ENCODE peak calls at places on chromosomes 5 and 9, in eight cellular contexts. S is IMR-90; B is mesothelial cell of epicardium; F is CD4-positive, alpha-beta T cell; W is GM12878; G is progenitor cell of endocrine pancreas; V is GM12865; I is CD8-positive, alpha-beta T cell. H is an unnamed sample.

GRCh38 chr9:125750656-125751035 is 3.5 kb downstream of the PBX3 start:
- DNase-seq in S (no peak), B (no peak), F (no peak), W (no peak), G (no peak), V (no peak), I (no peak), H (no peak)

GRCh38 chr5:150186796-150187356 is 3.0 kb upstream of the SLC6A7 start:
- DNase-seq in S (no peak), B (no peak), F (no peak), W (no peak), G (no peak), V (no peak), I (no peak), H (no peak)

GRCh38 chr5:107523019-107523680 is 147.6 kb downstream of the EFNA5 start:
- DNase-seq in S (no peak), B (no peak), F (no peak), W (no peak), G (no peak), V (no peak), I (no peak), H (no peak)

GRCh38 chr5:172144291-172144815 is 43.7 kb downstream of the STK10 start:
- DNase-seq in S (peak; percentile 41), B (no peak), F (no peak), W (no peak), G (no peak), V (peak; percentile 29), I (no peak), H (peak; percentile 66)

GRCh38 chr9:94085062-94085639 is 887 bp downstream of the PTPDC1 start:
- DNase-seq in S (peak; percentile 68), B (no peak), F (no peak), W (no peak), G (no peak), V (no peak), I (no peak), H (no peak)

GRCh38 chr9:124331580-124331979 is 73.8 kb downstream of the NEK6 start:
- DNase-seq in S (no peak), B (no peak), F (no peak), W (no peak), G (no peak), V (no peak), I (no peak), H (no peak)

GRCh38 chr9:93668261-93668871 is 92.0 kb downstream of the PHF2 start:
- DNase-seq in S (no peak), B (peak; percentile 12), F (no peak), W (no peak), G (peak; percentile 5), V (no peak), I (no peak), H (no peak)

GRCh38 chr5:135317286-135317685 is 81.7 kb downstream of the MACROH2A1 start:
- DNase-seq in S (no peak), B (no peak), F (no peak), W (no peak), G (no peak), V (no peak), I (no peak), H (no peak)

GRCh38 chr9:2722715-2723114 is 5.4 kb downstream of the KCNV2 start:
- DNase-seq in S (peak; percentile 59), B (no peak), F (no peak), W (no peak), G (no peak), V (no peak), I (no peak), H (no peak)

GRCh38 chr5:138029944-138030343 is 2.9 kb downstream of the FAM13B start:
- DNase-seq in S (no peak), B (no peak), F (no peak), W (no peak), G (no peak), V (no peak), I (no peak), H (no peak)

GRCh38 chr9:4828776-4829175 is 36.0 kb downstream of the RCL1 start:
- DNase-seq in S (peak; percentile 56), B (no peak), F (no peak), W (no peak), G (no peak), V (no peak), I (no peak), H (no peak)

GRCh38 chr5:179679014-179679674 is 1.7 kb downstream of the CBY3 start:
- DNase-seq in S (peak; percentile 40), B (peak; percentile 39), F (peak; percentile 46), W (no peak), G (peak; percentile 27), V (peak; percentile 96), I (peak; percentile 71), H (peak; percentile 80)

GRCh38 chr5:179680780-179681411 is at the start of gene CBY3:
- DNase-seq in S (peak; percentile 45), B (no peak), F (no peak), W (no peak), G (no peak), V (no peak), I (no peak), H (no peak)

GRCh38 chr5:179680014-179680779 is 637 bp downstream of the CBY3 start:
- DNase-seq in S (no peak), B (no peak), F (no peak), W (no peak), G (no peak), V (no peak), I (no peak), H (no peak)

DNA sequence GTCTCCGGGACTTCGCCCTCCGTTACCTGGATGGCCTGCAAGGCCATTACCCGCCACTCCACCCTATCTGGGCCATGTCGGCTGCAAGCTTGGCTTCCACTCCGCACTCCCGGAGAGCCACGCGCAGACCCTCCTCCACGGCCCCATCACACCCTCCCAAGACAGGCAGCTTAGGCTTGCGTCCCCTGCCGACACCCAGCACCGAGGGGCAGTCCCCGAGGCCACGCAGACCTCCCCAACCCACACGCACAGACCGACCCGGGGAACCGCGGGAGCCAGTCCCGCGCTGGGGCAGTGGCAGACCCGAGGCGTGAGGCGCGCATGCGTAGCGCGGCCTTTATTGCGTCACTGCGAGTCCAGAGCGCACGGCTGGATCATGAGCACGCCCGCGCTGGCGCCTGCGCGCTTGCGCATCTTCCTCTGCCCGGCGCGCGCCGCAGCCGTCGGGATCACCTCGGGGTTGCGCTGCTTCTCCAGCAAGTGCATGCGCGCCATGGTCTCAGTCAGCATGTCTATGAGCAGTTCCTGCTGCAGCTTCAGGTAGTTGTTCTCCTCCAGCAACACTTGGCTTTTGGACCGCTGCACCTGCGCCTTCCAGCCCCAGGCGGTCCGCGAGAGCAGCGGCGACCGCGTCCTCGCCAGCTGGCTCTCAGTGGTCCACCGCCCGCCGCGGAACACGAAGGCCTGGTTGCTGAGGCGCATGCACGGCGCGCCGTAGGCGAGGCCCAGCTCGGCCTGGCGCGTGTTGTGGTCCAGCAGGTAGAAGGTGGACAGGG is 2.4 kb downstream of the CBY3 start:
- DNase-seq in S (peak; percentile 93), B (peak; percentile 93), F (peak; percentile 86), W (peak; percentile 86), G (peak; percentile 91), V (peak; percentile 98), I (peak; percentile 92), H (peak; percentile 97)
- TF ChIP-seq CTCF in S (no peak), B (no peak), F (no peak), W (no peak), G (peak; percentile 9), V (no peak), I (no peak), H (peak; percentile 11)

DNA sequence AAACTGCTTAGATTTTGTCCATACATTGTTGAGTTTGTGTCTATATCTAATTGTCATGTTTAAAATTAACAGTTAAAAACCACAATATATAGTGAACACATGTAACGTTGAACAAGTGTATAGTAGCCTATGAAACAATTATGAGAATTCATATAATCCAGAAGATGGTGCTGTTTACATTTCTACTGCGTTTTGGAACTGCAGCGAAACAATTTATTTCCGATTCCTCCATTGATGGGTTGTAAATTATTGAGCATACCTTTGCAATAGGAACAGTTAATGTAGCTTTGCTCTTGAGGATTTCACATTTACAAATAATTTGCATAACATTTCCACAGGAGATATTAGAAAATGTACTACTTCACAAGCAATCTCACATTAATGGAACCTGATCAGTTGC is 411.8 kb downstream of the CDH10 start:
- DNase-seq in S (no peak), B (no peak), F (no peak), W (no peak), G (no peak), V (no peak), I (no peak), H (no peak)
- TF ChIP-seq CTCF in S (no peak), B (no peak), F (no peak), W (no peak), G (peak; percentile 25), V (no peak), I (no peak), H (no peak)

GRCh38 chr9:23496827-23497226 is 329.2 kb downstream of the ELAVL2 start:
- DNase-seq in S (no peak), B (no peak), F (no peak), W (no peak), G (no peak), V (no peak), I (no peak), H (no peak)

GRCh38 chr9:23493219-23493618 is 332.8 kb downstream of the ELAVL2 start:
- DNase-seq in S (no peak), B (no peak), F (no peak), W (no peak), G (no peak), V (no peak), I (no peak), H (no peak)

GRCh38 chr9:23492126-23493002 is 333.7 kb downstream of the ELAVL2 start:
- DNase-seq in S (peak; percentile 0), B (no peak), F (no peak), W (no peak), G (peak; percentile 11), V (peak; percentile 1), I (no peak), H (no peak)
- TF ChIP-seq CTCF in S (peak; percentile 50), B (no peak), F (no peak), W (peak; percentile 60), G (peak; percentile 76), V (peak; percentile 32), I (no peak), H (no peak)

DNA sequence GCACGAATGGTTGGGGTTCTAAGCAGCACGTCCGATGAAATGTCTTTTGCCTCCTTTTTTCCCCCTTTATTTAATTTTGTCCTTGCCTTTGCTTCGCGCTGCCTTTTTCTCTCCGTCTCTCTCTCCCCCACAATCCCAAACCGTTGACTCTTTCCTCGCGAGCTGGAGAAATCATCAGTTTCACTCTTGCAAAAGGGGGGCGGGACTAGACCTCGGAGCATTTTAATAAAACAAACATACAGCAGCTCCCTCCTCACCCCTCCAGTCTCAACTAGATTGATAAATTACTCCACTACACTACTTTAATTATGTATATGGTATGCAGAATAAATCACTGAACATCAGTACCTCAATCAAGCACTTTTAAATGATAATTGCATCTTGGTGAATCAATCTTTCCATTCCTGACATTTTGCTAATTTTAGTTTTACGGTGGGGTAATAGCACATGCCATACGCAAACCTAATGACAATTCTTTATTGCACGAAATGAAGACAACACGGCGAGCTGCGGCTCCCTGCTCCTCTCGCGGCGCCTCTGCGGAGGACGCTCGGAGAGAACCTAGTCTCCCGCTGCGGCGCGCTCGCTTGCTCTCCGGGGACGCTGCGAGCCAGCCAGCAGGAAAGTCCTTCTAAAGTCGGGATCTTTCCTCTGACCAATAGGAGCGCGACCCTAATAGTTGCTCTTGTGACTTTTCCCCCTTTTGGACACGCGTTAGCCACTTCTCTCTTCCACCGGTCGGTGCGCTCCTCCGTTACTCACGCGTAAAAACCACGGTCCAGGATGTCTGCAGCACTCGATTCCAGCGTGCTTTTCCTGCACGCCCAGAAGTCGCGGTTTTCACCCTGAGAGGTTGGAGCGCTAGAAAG is 816 bp upstream of the MEF2C start:
- DNase-seq in S (peak; percentile 79), B (peak; percentile 29), F (no peak), W (no peak), G (peak; percentile 13), V (peak; percentile 85), I (no peak), H (peak; percentile 65)
- TF ChIP-seq CTCF in S (no peak), B (no peak), F (no peak), W (no peak), G (no peak), V (no peak), I (no peak), H (no peak)